ENCODE peak calls at places on chromosome 13, in six cellular contexts. D, K, N, S, A and V are unnamed samples.

GRCh38 chr13:30856004-30856790 is 49.9 kb upstream of the MEDAG start:
- DNase-seq in D (no peak), K (no peak), N (no peak), S (no peak), A (peak; percentile 11), V (no peak)

GRCh38 chr13:20446405-20446804 is 79.3 kb downstream of the CRYL1 start:
- DNase-seq in D (no peak), K (no peak), N (no peak), S (no peak), A (no peak), V (no peak)

GRCh38 chr13:69935043-69935442 is 172.6 kb upstream of the ATXN8OS start:
- DNase-seq in D (no peak), K (no peak), N (peak; percentile 39), S (peak; percentile 44), A (no peak), V (no peak)

GRCh38 chr13:30880756-30881155 is 25.3 kb upstream of the MEDAG start:
- DNase-seq in D (no peak), K (no peak), N (no peak), S (peak; percentile 74), A (peak; percentile 85), V (no peak)

GRCh38 chr13:32016631-32017030 is 14.9 kb upstream of the FRY start:
- DNase-seq in D (no peak), K (no peak), N (no peak), S (no peak), A (no peak), V (no peak)

GRCh38 chr13:70249332-70250064 is 141.2 kb upstream of the KLHL1 start:
- DNase-seq in D (no peak), K (no peak), N (peak; percentile 61), S (peak; percentile 78), A (no peak), V (no peak)

GRCh38 chr13:60492187-60492586 is 95.2 kb downstream of the TDRD3 start:
- DNase-seq in D (no peak), K (no peak), N (no peak), S (no peak), A (no peak), V (no peak)

GRCh38 chr13:72851678-72852014 is 69.7 kb downstream of the PIBF1 start:
- DNase-seq in D (no peak), K (no peak), N (no peak), S (no peak), A (no peak), V (no peak)

GRCh38 chr13:95494082-95494681 is 58.3 kb upstream of the CLDN10 start:
- DNase-seq in D (no peak), K (no peak), N (peak; percentile 63), S (peak; percentile 83), A (no peak), V (no peak)

GRCh38 chr13:31056650-31057275 is 104.9 kb downstream of the HSPH1 start:
- DNase-seq in D (no peak), K (no peak), N (no peak), S (no peak), A (no peak), V (no peak)

GRCh38 chr13:43127827-43128226 is 104.4 kb downstream of the DNAJC15 start:
- DNase-seq in D (no peak), K (no peak), N (no peak), S (no peak), A (no peak), V (no peak)

GRCh38 chr13:110017379-110017778 is 231.0 kb upstream of the IRS2 start:
- DNase-seq in D (no peak), K (no peak), N (peak; percentile 88), S (peak; percentile 88), A (no peak), V (no peak)

GRCh38 chr13:25881946-25882574 is 169.8 kb downstream of the SHISA2 start:
- DNase-seq in D (no peak), K (no peak), N (no peak), S (no peak), A (no peak), V (peak; percentile 11)

GRCh38 chr13:30600470-30600869 is 17.2 kb upstream of the USPL1 start:
- DNase-seq in D (no peak), K (no peak), N (no peak), S (no peak), A (no peak), V (no peak)

GRCh38 chr13:21022056-21022693 is 39.2 kb downstream of the LATS2 start:
- DNase-seq in D (no peak), K (no peak), N (no peak), S (no peak), A (peak; percentile 34), V (no peak)

GRCh38 chr13:44667950-44668349 is 91.8 kb upstream of the TSC22D1 start:
- DNase-seq in D (no peak), K (no peak), N (no peak), S (no peak), A (no peak), V (no peak)

GRCh38 chr13:65414187-65414586 is 1815.9 kb downstream of the PCDH9 start:
- DNase-seq in D (no peak), K (no peak), N (no peak), S (no peak), A (no peak), V (no peak)

GRCh38 chr13:76634431-76635191 is 251.6 kb downstream of the KCTD12 start:
- DNase-seq in D (no peak), K (no peak), N (no peak), S (no peak), A (no peak), V (no peak)

GRCh38 chr13:36666482-36667264 is 7.1 kb upstream of the SERTM1 start:
- DNase-seq in D (peak; percentile 83), K (no peak), N (no peak), S (no peak), A (no peak), V (no peak)

GRCh38 chr13:94947392-94947791 is 235.0 kb upstream of the SOX21 start:
- DNase-seq in D (no peak), K (no peak), N (no peak), S (peak; percentile 35), A (no peak), V (no peak)

GRCh38 chr13:44470623-44471562 is 97.3 kb downstream of the SERP2 start:
- DNase-seq in D (no peak), K (no peak), N (no peak), S (peak; percentile 50), A (no peak), V (no peak)

GRCh38 chr13:62760724-62761123 is 1345.1 kb upstream of the PCDH20 start:
- DNase-seq in D (no peak), K (no peak), N (no peak), S (no peak), A (no peak), V (no peak)

GRCh38 chr13:99352351-99353271 is 45.4 kb upstream of the GPR183 start:
- DNase-seq in D (no peak), K (no peak), N (no peak), S (no peak), A (no peak), V (no peak)
- H3K36me3 ChIP-seq in D (no peaks in the 10 kb centered on the region), K (no peaks in the 10 kb centered on the region), N (peaks cover 11% of the 10 kb centered on the region), S (no peaks in the 10 kb centered on the region), A (peaks cover 8% of the 10 kb centered on the region), V (peaks cover 5% of the 10 kb centered on the region)

GRCh38 chr13:113204378-113204734 is 4.1 kb downstream of the PCID2 start:
- DNase-seq in D (no peak), K (no peak), N (peak; percentile 24), S (no peak), A (no peak), V (no peak)
- H3K4me1 ChIP-seq in D (peaks cover 4% of the 10 kb centered on the region), K (peaks cover 15% of the 10 kb centered on the region), N (peaks cover 20% of the 10 kb centered on the region), S (peaks cover 24% of the 10 kb centered on the region), A (no peaks in the 10 kb centered on the region), V (peaks cover 20% of the 10 kb centered on the region)

GRCh38 chr13:79354285-79354684 is 51.8 kb downstream of the RBM26 start:
- DNase-seq in D (no peak), K (no peak), N (no peak), S (no peak), A (no peak), V (peak; percentile 55)

GRCh38 chr13:79346300-79346914 is 59.6 kb downstream of the RBM26 start:
- DNase-seq in D (no peak), K (no peak), N (no peak), S (no peak), A (no peak), V (no peak)

GRCh38 chr13:79353698-79354097 is 52.4 kb downstream of the RBM26 start:
- DNase-seq in D (no peak), K (no peak), N (no peak), S (no peak), A (no peak), V (no peak)

GRCh38 chr13:79349011-79349410 is 57.0 kb downstream of the RBM26 start:
- DNase-seq in D (no peak), K (no peak), N (no peak), S (no peak), A (no peak), V (no peak)

GRCh38 chr13:79352107-79352506 is 53.9 kb downstream of the RBM26 start:
- DNase-seq in D (no peak), K (no peak), N (no peak), S (no peak), A (no peak), V (no peak)
- H3K36me3 ChIP-seq in D (no peaks in the 10 kb centered on the region), K (no peaks in the 10 kb centered on the region), N (peaks cover 39% of the 10 kb centered on the region), S (peaks cover 38% of the 10 kb centered on the region), A (peaks cover 38% of the 10 kb centered on the region), V (no peaks in the 10 kb centered on the region)

GRCh38 chr13:40563350-40564125 is 102.9 kb downstream of the FOXO1 start:
- DNase-seq in D (no peak), K (no peak), N (no peak), S (no peak), A (no peak), V (no peak)
- H3K4me1 ChIP-seq in D (peaks cover 5% of the 10 kb centered on the region), K (peaks cover 13% of the 10 kb centered on the region), N (no peaks in the 10 kb centered on the region), S (no peaks in the 10 kb centered on the region), A (no peaks in the 10 kb centered on the region), V (peaks cover 84% of the 10 kb centered on the region)

GRCh38 chr13:55000043-55000442 is 1971.4 kb downstream of the OLFM4 start:
- DNase-seq in D (no peak), K (no peak), N (no peak), S (no peak), A (no peak), V (no peak)
- H3K36me3 ChIP-seq in D (no peaks in the 10 kb centered on the region), K (no peaks in the 10 kb centered on the region), N (no peaks in the 10 kb centered on the region), S (no peaks in the 10 kb centered on the region), A (no peaks in the 10 kb centered on the region), V (no peaks in the 10 kb centered on the region)

GRCh38 chr13:111184685-111185401 is 69.7 kb downstream of the ARHGEF7 start:
- DNase-seq in D (no peak), K (peak; percentile 36), N (no peak), S (no peak), A (peak; percentile 79), V (no peak)
- H3K4me1 ChIP-seq in D (no peaks in the 10 kb centered on the region), K (peaks cover 5% of the 10 kb centered on the region), N (peaks cover 8% of the 10 kb centered on the region), S (peaks cover 11% of the 10 kb centered on the region), A (no peaks in the 10 kb centered on the region), V (peaks cover 50% of the 10 kb centered on the region)

DNA sequence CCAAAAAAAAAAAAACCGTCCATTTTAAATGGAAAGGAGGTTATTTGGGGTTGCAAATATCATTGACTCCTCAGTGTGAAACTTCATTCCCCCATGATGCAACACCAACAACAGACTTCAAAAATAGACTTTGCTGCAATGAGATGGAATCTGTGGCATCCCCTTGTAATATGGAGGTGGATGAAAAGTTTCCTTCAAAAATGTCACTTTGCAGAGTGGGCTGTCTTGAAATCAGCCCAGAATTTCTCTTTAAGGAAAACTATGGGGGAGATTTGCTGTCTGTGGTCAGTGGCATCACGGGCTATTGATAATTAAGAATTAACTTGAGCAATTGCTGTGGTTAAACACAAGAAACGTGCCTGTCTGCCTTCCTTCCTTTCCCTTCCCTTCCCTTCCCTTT is 1.5 kb downstream of the GPR18 start:
- DNase-seq in D (no peak), K (no peak), N (no peak), S (no peak), A (no peak), V (no peak)
- H3K36me3 ChIP-seq in D (no peaks in the 10 kb centered on the region), K (no peaks in the 10 kb centered on the region), N (peaks cover 25% of the 10 kb centered on the region), S (no peaks in the 10 kb centered on the region), A (peaks cover 4% of the 10 kb centered on the region), V (no peaks in the 10 kb centered on the region)